ENCODE peak calls at places on chromosomes 6 and 20, in seven cellular contexts. One of them, this sample, is unnamed.

GRCh38 chr6:53530346-53530745 is 14.6 kb downstream of the GCLC start:
- DNase-seq in activated CD8-positive, alpha-beta memory T cell treated with anti-CD3 and anti-CD28 coated beads, Interleukin-2, amount 50 U/mL, for 4 hours: no peak
- DNase-seq in A549: no peak
- DNase-seq in effector CD4-positive, alpha-beta T cell: no peak
- DNase-seq in stimulated activated CD4-positive, alpha-beta T cell treated with anti-CD3 and anti-CD28 coated beads, Interleukin-1b, Interleukin-23, amount 100 ng/mL, for 1 hour: no peak
- DNase-seq in aorta: no peak
- DNase-seq in AG08395: no peak
- DNase-seq in this sample: no peak

GRCh38 chr20:16530201-16530681 is 43.0 kb downstream of the KIF16B start:
- DNase-seq in effector CD4-positive, alpha-beta T cell: no peak
- DNase-seq in A549: peak
- DNase-seq in stimulated activated CD4-positive, alpha-beta T cell treated with anti-CD3 and anti-CD28 coated beads, Interleukin-1b, Interleukin-23, amount 100 ng/mL, for 1 hour: no peak
- DNase-seq in AG08395: no peak
- DNase-seq in aorta: no peak
- DNase-seq in activated CD8-positive, alpha-beta memory T cell treated with anti-CD3 and anti-CD28 coated beads, Interleukin-2, amount 50 U/mL, for 4 hours: no peak
- DNase-seq in this sample: no peak

GRCh38 chr6:13383280-13384163 is 55.2 kb upstream of the TBC1D7 start:
- DNase-seq in activated CD8-positive, alpha-beta memory T cell treated with anti-CD3 and anti-CD28 coated beads, Interleukin-2, amount 50 U/mL, for 4 hours: no peak
- DNase-seq in stimulated activated CD4-positive, alpha-beta T cell treated with anti-CD3 and anti-CD28 coated beads, Interleukin-1b, Interleukin-23, amount 100 ng/mL, for 1 hour: no peak
- DNase-seq in A549: peak
- DNase-seq in aorta: no peak
- DNase-seq in effector CD4-positive, alpha-beta T cell: no peak
- DNase-seq in AG08395: peak
- DNase-seq in this sample: no peak

GRCh38 chr6:36049582-36049981 is 22.0 kb downstream of the MAPK14 start:
- DNase-seq in aorta: no peak
- DNase-seq in effector CD4-positive, alpha-beta T cell: no peak
- DNase-seq in AG08395: no peak
- DNase-seq in activated CD8-positive, alpha-beta memory T cell treated with anti-CD3 and anti-CD28 coated beads, Interleukin-2, amount 50 U/mL, for 4 hours: no peak
- DNase-seq in stimulated activated CD4-positive, alpha-beta T cell treated with anti-CD3 and anti-CD28 coated beads, Interleukin-1b, Interleukin-23, amount 100 ng/mL, for 1 hour: no peak
- DNase-seq in A549: no peak
- DNase-seq in this sample: no peak

GRCh38 chr20:43492101-43492500 is 15.4 kb upstream of the L3MBTL1 start:
- DNase-seq in effector CD4-positive, alpha-beta T cell: no peak
- DNase-seq in aorta: no peak
- DNase-seq in A549: no peak
- DNase-seq in stimulated activated CD4-positive, alpha-beta T cell treated with anti-CD3 and anti-CD28 coated beads, Interleukin-1b, Interleukin-23, amount 100 ng/mL, for 1 hour: no peak
- DNase-seq in AG08395: no peak
- DNase-seq in activated CD8-positive, alpha-beta memory T cell treated with anti-CD3 and anti-CD28 coated beads, Interleukin-2, amount 50 U/mL, for 4 hours: no peak
- DNase-seq in this sample: no peak

GRCh38 chr6:33595001-33595846 is 15.1 kb upstream of the BAK1 start:
- DNase-seq in stimulated activated CD4-positive, alpha-beta T cell treated with anti-CD3 and anti-CD28 coated beads, Interleukin-1b, Interleukin-23, amount 100 ng/mL, for 1 hour: no peak
- DNase-seq in AG08395: no peak
- DNase-seq in A549: no peak
- DNase-seq in aorta: no peak
- DNase-seq in effector CD4-positive, alpha-beta T cell: no peak
- DNase-seq in activated CD8-positive, alpha-beta memory T cell treated with anti-CD3 and anti-CD28 coated beads, Interleukin-2, amount 50 U/mL, for 4 hours: no peak
- DNase-seq in this sample: no peak

GRCh38 chr6:133187657-133188453 is 53.3 kb upstream of the EYA4 start:
- DNase-seq in activated CD8-positive, alpha-beta memory T cell treated with anti-CD3 and anti-CD28 coated beads, Interleukin-2, amount 50 U/mL, for 4 hours: no peak
- DNase-seq in A549: no peak
- DNase-seq in AG08395: no peak
- DNase-seq in stimulated activated CD4-positive, alpha-beta T cell treated with anti-CD3 and anti-CD28 coated beads, Interleukin-1b, Interleukin-23, amount 100 ng/mL, for 1 hour: no peak
- DNase-seq in effector CD4-positive, alpha-beta T cell: no peak
- DNase-seq in aorta: no peak
- DNase-seq in this sample: no peak

GRCh38 chr6:73516712-73517489 is 3.9 kb downstream of the EEF1A1 start:
- DNase-seq in AG08395: no peak
- DNase-seq in effector CD4-positive, alpha-beta T cell: no peak
- DNase-seq in aorta: no peak
- DNase-seq in A549: no peak
- DNase-seq in stimulated activated CD4-positive, alpha-beta T cell treated with anti-CD3 and anti-CD28 coated beads, Interleukin-1b, Interleukin-23, amount 100 ng/mL, for 1 hour: no peak
- DNase-seq in activated CD8-positive, alpha-beta memory T cell treated with anti-CD3 and anti-CD28 coated beads, Interleukin-2, amount 50 U/mL, for 4 hours: no peak
- DNase-seq in this sample: no peak

GRCh38 chr20:36135159-36135558 is 19.4 kb upstream of the EPB41L1 start:
- DNase-seq in AG08395: no peak
- DNase-seq in aorta: no peak
- DNase-seq in stimulated activated CD4-positive, alpha-beta T cell treated with anti-CD3 and anti-CD28 coated beads, Interleukin-1b, Interleukin-23, amount 100 ng/mL, for 1 hour: no peak
- DNase-seq in activated CD8-positive, alpha-beta memory T cell treated with anti-CD3 and anti-CD28 coated beads, Interleukin-2, amount 50 U/mL, for 4 hours: no peak
- DNase-seq in A549: no peak
- DNase-seq in effector CD4-positive, alpha-beta T cell: no peak
- DNase-seq in this sample: no peak

GRCh38 chr6:40436685-40437604 is 150.2 kb downstream of the LRFN2 start:
- DNase-seq in activated CD8-positive, alpha-beta memory T cell treated with anti-CD3 and anti-CD28 coated beads, Interleukin-2, amount 50 U/mL, for 4 hours: no peak
- DNase-seq in AG08395: no peak
- DNase-seq in aorta: no peak
- DNase-seq in A549: no peak
- DNase-seq in effector CD4-positive, alpha-beta T cell: no peak
- DNase-seq in stimulated activated CD4-positive, alpha-beta T cell treated with anti-CD3 and anti-CD28 coated beads, Interleukin-1b, Interleukin-23, amount 100 ng/mL, for 1 hour: no peak
- DNase-seq in this sample: no peak

GRCh38 chr20:59031326-59032022 is 661 bp downstream of the ATP5F1E start:
- DNase-seq in stimulated activated CD4-positive, alpha-beta T cell treated with anti-CD3 and anti-CD28 coated beads, Interleukin-1b, Interleukin-23, amount 100 ng/mL, for 1 hour: no peak
- DNase-seq in A549: no peak
- DNase-seq in aorta: no peak
- DNase-seq in effector CD4-positive, alpha-beta T cell: no peak
- DNase-seq in AG08395: no peak
- DNase-seq in activated CD8-positive, alpha-beta memory T cell treated with anti-CD3 and anti-CD28 coated beads, Interleukin-2, amount 50 U/mL, for 4 hours: no peak
- DNase-seq in this sample: no peak

GRCh38 chr6:13267142-13267621 is 61.2 kb downstream of the TBC1D7 start:
- DNase-seq in activated CD8-positive, alpha-beta memory T cell treated with anti-CD3 and anti-CD28 coated beads, Interleukin-2, amount 50 U/mL, for 4 hours: no peak
- DNase-seq in effector CD4-positive, alpha-beta T cell: no peak
- DNase-seq in AG08395: no peak
- DNase-seq in A549: no peak
- DNase-seq in stimulated activated CD4-positive, alpha-beta T cell treated with anti-CD3 and anti-CD28 coated beads, Interleukin-1b, Interleukin-23, amount 100 ng/mL, for 1 hour: no peak
- DNase-seq in aorta: no peak
- DNase-seq in this sample: no peak

GRCh38 chr20:47810686-47811347 is 25.5 kb upstream of the SULF2 start:
- DNase-seq in effector CD4-positive, alpha-beta T cell: no peak
- DNase-seq in AG08395: no peak
- DNase-seq in A549: no peak
- DNase-seq in stimulated activated CD4-positive, alpha-beta T cell treated with anti-CD3 and anti-CD28 coated beads, Interleukin-1b, Interleukin-23, amount 100 ng/mL, for 1 hour: no peak
- DNase-seq in activated CD8-positive, alpha-beta memory T cell treated with anti-CD3 and anti-CD28 coated beads, Interleukin-2, amount 50 U/mL, for 4 hours: no peak
- DNase-seq in aorta: no peak
- DNase-seq in this sample: no peak

GRCh38 chr6:132736239-132736638 is 21.5 kb downstream of the VNN2 start:
- DNase-seq in aorta: no peak
- DNase-seq in stimulated activated CD4-positive, alpha-beta T cell treated with anti-CD3 and anti-CD28 coated beads, Interleukin-1b, Interleukin-23, amount 100 ng/mL, for 1 hour: no peak
- DNase-seq in A549: no peak
- DNase-seq in activated CD8-positive, alpha-beta memory T cell treated with anti-CD3 and anti-CD28 coated beads, Interleukin-2, amount 50 U/mL, for 4 hours: no peak
- DNase-seq in AG08395: no peak
- DNase-seq in effector CD4-positive, alpha-beta T cell: no peak
- DNase-seq in this sample: no peak

GRCh38 chr20:44154521-44155001 is 32.4 kb downstream of the JPH2 start:
- DNase-seq in stimulated activated CD4-positive, alpha-beta T cell treated with anti-CD3 and anti-CD28 coated beads, Interleukin-1b, Interleukin-23, amount 100 ng/mL, for 1 hour: no peak
- DNase-seq in AG08395: peak
- DNase-seq in aorta: peak
- DNase-seq in activated CD8-positive, alpha-beta memory T cell treated with anti-CD3 and anti-CD28 coated beads, Interleukin-2, amount 50 U/mL, for 4 hours: no peak
- DNase-seq in effector CD4-positive, alpha-beta T cell: no peak
- DNase-seq in A549: no peak
- DNase-seq in this sample: no peak

GRCh38 chr20:19806806-19807691 is 49.0 kb downstream of the RIN2 start:
- DNase-seq in effector CD4-positive, alpha-beta T cell: no peak
- DNase-seq in aorta: no peak
- DNase-seq in stimulated activated CD4-positive, alpha-beta T cell treated with anti-CD3 and anti-CD28 coated beads, Interleukin-1b, Interleukin-23, amount 100 ng/mL, for 1 hour: no peak
- DNase-seq in A549: peak
- DNase-seq in activated CD8-positive, alpha-beta memory T cell treated with anti-CD3 and anti-CD28 coated beads, Interleukin-2, amount 50 U/mL, for 4 hours: no peak
- DNase-seq in AG08395: no peak
- DNase-seq in this sample: no peak

GRCh38 chr20:58818585-58819285 is 32.0 kb downstream of the GNAS-AS1 start:
- DNase-seq in activated CD8-positive, alpha-beta memory T cell treated with anti-CD3 and anti-CD28 coated beads, Interleukin-2, amount 50 U/mL, for 4 hours: no peak
- DNase-seq in stimulated activated CD4-positive, alpha-beta T cell treated with anti-CD3 and anti-CD28 coated beads, Interleukin-1b, Interleukin-23, amount 100 ng/mL, for 1 hour: no peak
- DNase-seq in effector CD4-positive, alpha-beta T cell: no peak
- DNase-seq in aorta: peak
- DNase-seq in A549: no peak
- DNase-seq in AG08395: peak
- DNase-seq in this sample: peak

GRCh38 chr20:7976015-7976414 is 35.8 kb upstream of the HAO1 start:
- DNase-seq in aorta: no peak
- DNase-seq in stimulated activated CD4-positive, alpha-beta T cell treated with anti-CD3 and anti-CD28 coated beads, Interleukin-1b, Interleukin-23, amount 100 ng/mL, for 1 hour: no peak
- DNase-seq in A549: no peak
- DNase-seq in AG08395: no peak
- DNase-seq in effector CD4-positive, alpha-beta T cell: no peak
- DNase-seq in activated CD8-positive, alpha-beta memory T cell treated with anti-CD3 and anti-CD28 coated beads, Interleukin-2, amount 50 U/mL, for 4 hours: no peak
- DNase-seq in this sample: no peak

GRCh38 chr6:42041131-42042055 is 8.9 kb upstream of the TAF8 start:
- DNase-seq in effector CD4-positive, alpha-beta T cell: no peak
- DNase-seq in AG08395: no peak
- DNase-seq in stimulated activated CD4-positive, alpha-beta T cell treated with anti-CD3 and anti-CD28 coated beads, Interleukin-1b, Interleukin-23, amount 100 ng/mL, for 1 hour: no peak
- DNase-seq in activated CD8-positive, alpha-beta memory T cell treated with anti-CD3 and anti-CD28 coated beads, Interleukin-2, amount 50 U/mL, for 4 hours: no peak
- DNase-seq in aorta: no peak
- DNase-seq in A549: no peak
- DNase-seq in this sample: no peak

This sample was measured in activated naive CD4-positive, alpha-beta T cell treated with anti-CD3 and anti-CD28 coated beads, Interleukin-2, amount 50 U/mL, for 16 hours.